ENCODE peak calls at places on chromosomes 4 and X, in four cellular contexts. J is A549, S is HCT116, N is HepG2. L is an unnamed sample.

GRCh38 chrX:31440546-31440945 is 368.7 kb upstream of the FTHL17 start:
- DNase-seq in N (no peak), S (no peak), J (no peak), L (no peak)

GRCh38 chrX:76253432-76253831 is 80.6 kb downstream of the PBDC1 start:
- DNase-seq in J (peak; percentile 53), S (peak; percentile 18), N (peak; percentile 45), L (peak; percentile 66)

GRCh38 chr4:56641494-56642051 is 39.5 kb downstream of the HOPX start:
- DNase-seq in S (peak; percentile 80), N (no peak), J (peak; percentile 55), L (no peak)

GRCh38 chr4:158176776-158177175 is 4.0 kb upstream of the GASK1B start:
- DNase-seq in S (no peak), J (no peak), N (no peak), L (no peak)

GRCh38 chr4:183287677-183288076 is 32.4 kb downstream of the CLDN22 start:
- DNase-seq in S (no peak), N (no peak), J (no peak), L (no peak)

GRCh38 chrX:18769812-18770573 is 62.5 kb downstream of the PPEF1 start:
- DNase-seq in J (no peak), S (no peak), N (no peak), L (no peak)

GRCh38 chr4:11769425-11769824 is 340.7 kb upstream of the HS3ST1 start:
- DNase-seq in N (no peak), S (no peak), J (no peak), L (no peak)

GRCh38 chr4:47577779-47578553 is 92.9 kb downstream of the ATP10D start:
- DNase-seq in N (no peak), S (no peak), J (no peak), L (no peak)

GRCh38 chr4:16024009-16024408 is 59.8 kb downstream of the PROM1 start:
- DNase-seq in N (no peak), J (no peak), S (no peak), L (no peak)

GRCh38 chr4:5812506-5813229 is 80.2 kb downstream of the CRMP1 start:
- DNase-seq in N (peak; percentile 58), J (peak; percentile 67), S (peak; percentile 62), L (peak; percentile 89)

GRCh38 chr4:3413675-3414420 is 27.9 kb upstream of the HGFAC start:
- DNase-seq in S (no peak), N (no peak), J (no peak), L (no peak)

DNA sequence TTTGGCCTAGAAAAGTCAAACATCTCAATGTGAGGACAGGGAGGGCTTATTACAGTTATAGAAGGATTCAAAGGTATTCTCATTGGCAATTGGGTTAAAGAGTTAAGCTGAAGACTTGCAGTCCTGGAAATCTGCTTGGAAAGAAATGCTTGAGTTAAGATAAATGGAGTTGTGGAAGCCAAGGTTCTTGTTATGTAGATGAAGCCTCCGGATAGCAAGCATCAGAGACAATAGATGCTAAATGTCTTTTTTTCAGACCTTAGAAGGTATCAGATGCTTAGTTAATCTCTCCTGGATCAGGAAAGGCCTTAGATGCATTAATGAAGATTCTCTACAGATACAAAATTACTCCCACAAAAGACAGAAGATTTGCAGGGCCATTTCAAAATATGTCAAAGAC is 299.3 kb downstream of the CFAP47 start:
- DNase-seq in S (no peak), J (no peak), N (no peak), L (peak; percentile 39)
- TF ChIP-seq REST in S (no peak), J (no peak), N (no peak), L (no peak)

GRCh38 chrX:48676106-48676892 is 7.3 kb upstream of the WAS start:
- DNase-seq in S (peak; percentile 53), N (peak; percentile 84), J (peak; percentile 92), L (peak; percentile 86)
- TF ChIP-seq REST in S (no peak), N (no peak), J (no peak), L (no peak)

GRCh38 chr4:138953962-138954371 is 61.6 kb upstream of the NOCT start:
- DNase-seq in J (no peak), S (no peak), N (no peak), L (no peak)
- TF ChIP-seq REST in J (no peak), S (no peak), N (no peak), L (no peak)

DNA sequence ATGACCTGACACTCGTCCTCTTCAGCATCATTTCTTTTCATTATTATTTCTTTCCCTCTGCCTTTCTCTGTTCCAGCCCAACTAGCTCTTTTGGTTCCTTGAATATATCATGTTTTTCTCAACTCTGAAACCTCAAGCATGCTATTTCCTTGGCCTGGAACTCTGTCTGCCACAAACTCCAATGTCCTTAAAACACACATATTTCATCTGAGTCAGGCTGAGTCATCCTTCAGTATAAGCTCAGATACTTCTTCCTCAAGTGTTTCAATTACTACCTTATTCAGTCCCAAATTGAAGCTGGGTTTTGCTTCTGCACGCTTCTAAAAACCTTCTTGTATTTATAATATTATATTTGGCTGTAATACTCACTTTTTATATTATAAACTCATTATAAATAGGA is 424.2 kb downstream of the PDGFC start:
- DNase-seq in S (no peak), J (peak; percentile 18), N (no peak), L (no peak)
- TF ChIP-seq REST in S (no peak), J (no peak), N (no peak), L (no peak)

GRCh38 chr4:106315968-106316772 is at the start of the genes AIMP1 and TBCK:
- DNase-seq in J (peak; percentile 90), N (peak; percentile 88), S (peak; percentile 88), L (peak; percentile 94)
- TF ChIP-seq REST in J (no peak), N (peak; percentile 59), S (no peak), L (no peak)